ENCODE peak calls at places on chromosomes 6 and 20, in nine cellular contexts. Z is ELR, T is BJ, P is EH, R is T-helper 2 cell, U is cardiac fibroblast, Q is mammary epithelial cell, D is mucosa of gallbladder, F is bronchial epithelial cell. S is an unnamed sample.

GRCh38 chr6:28282923-28283322 is 1.6 kb downstream of the PGBD1 start:
- DNase-seq in Z (peak; percentile 15), T (no peak), P (peak; percentile 6), R (no peak), U (peak; percentile 13), Q (no peak), D (no peak), F (no peak), S (no peak)

GRCh38 chr6:43878127-43878634 is 108.2 kb downstream of the VEGFA start:
- DNase-seq in Z (no peak), T (no peak), P (no peak), R (no peak), U (no peak), Q (no peak), D (no peak), F (no peak), S (no peak)

GRCh38 chr6:140393665-140394064 is 1019.2 kb upstream of the CITED2 start:
- DNase-seq in Z (peak; percentile 75), T (peak; percentile 66), P (peak; percentile 82), R (no peak), U (peak; percentile 57), Q (no peak), D (no peak), F (peak; percentile 7), S (no peak)

GRCh38 chr6:474454-475185 is 83.1 kb downstream of the IRF4 start:
- DNase-seq in Z (peak; percentile 10), T (no peak), P (peak; percentile 10), R (peak; percentile 51), U (no peak), Q (no peak), D (no peak), F (no peak), S (no peak)

GRCh38 chr20:50192364-50193168 is 1.9 kb downstream of the CEBPB start:
- DNase-seq in Z (peak; percentile 98), T (no peak), P (peak; percentile 93), R (peak; percentile 54), U (peak; percentile 88), Q (peak; percentile 82), D (peak; percentile 84), F (peak; percentile 81), S (no peak)

GRCh38 chr20:44650777-44651493 is 564 bp downstream of the ADA start:
- DNase-seq in Z (no peak), T (no peak), P (peak; percentile 9), R (no peak), U (no peak), Q (no peak), D (no peak), F (no peak), S (no peak)

GRCh38 chr6:149903938-149904611 is 6.2 kb upstream of the RAET1E start:
- DNase-seq in Z (no peak), T (no peak), P (no peak), R (no peak), U (no peak), Q (no peak), D (no peak), F (no peak), S (no peak)

GRCh38 chr6:34722451-34722850 is 25.9 kb upstream of the ILRUN start:
- DNase-seq in Z (no peak), T (no peak), P (no peak), R (no peak), U (no peak), Q (no peak), D (no peak), F (no peak), S (no peak)

GRCh38 chr6:131807321-131807643 is 538 bp upstream of the ENPP1 start:
- DNase-seq in Z (no peak), T (no peak), P (no peak), R (no peak), U (no peak), Q (no peak), D (no peak), F (no peak), S (no peak)

GRCh38 chr6:45942953-45943352 is 72.7 kb downstream of the CLIC5 start:
- DNase-seq in Z (no peak), T (no peak), P (no peak), R (no peak), U (no peak), Q (no peak), D (no peak), F (no peak), S (no peak)

GRCh38 chr6:1916334-1916985 is 306.7 kb downstream of the FOXC1 start:
- DNase-seq in Z (peak; percentile 85), T (peak; percentile 69), P (peak; percentile 96), R (no peak), U (peak; percentile 17), Q (peak; percentile 89), D (no peak), F (peak; percentile 65), S (no peak)

GRCh38 chr6:148650941-148651540 is 95.8 kb upstream of the UST start:
- DNase-seq in Z (no peak), T (no peak), P (no peak), R (no peak), U (peak; percentile 63), Q (no peak), D (no peak), F (no peak), S (no peak)

GRCh38 chr20:41086402-41087324 is 50.7 kb upstream of the PLCG1 start:
- DNase-seq in Z (no peak), T (no peak), P (peak; percentile 42), R (no peak), U (no peak), Q (peak; percentile 64), D (no peak), F (no peak), S (no peak)

GRCh38 chr20:41179961-41180360 is 42.6 kb downstream of the PLCG1 start:
- DNase-seq in Z (no peak), T (no peak), P (no peak), R (no peak), U (no peak), Q (no peak), D (no peak), F (no peak), S (no peak)

GRCh38 chr6:170038717-170039116 is 252.2 kb downstream of the DLL1 start:
- DNase-seq in Z (no peak), T (no peak), P (no peak), R (no peak), U (no peak), Q (no peak), D (no peak), F (no peak), S (no peak)

GRCh38 chr6:152916035-152916434 is 66.8 kb downstream of the FBXO5 start:
- DNase-seq in Z (no peak), T (no peak), P (no peak), R (no peak), U (no peak), Q (no peak), D (no peak), F (peak; percentile 73), S (no peak)

GRCh38 chr6:43634702-43635303 is 837 bp upstream of the MAD2L1BP start:
- DNase-seq in Z (no peak), T (no peak), P (no peak), R (no peak), U (no peak), Q (no peak), D (no peak), F (no peak), S (peak; percentile 79)

GRCh38 chr6:5422321-5422915 is 161.1 kb downstream of the FARS2 start:
- DNase-seq in Z (peak; percentile 47), T (no peak), P (peak; percentile 58), R (no peak), U (peak; percentile 57), Q (peak; percentile 14), D (no peak), F (peak; percentile 41), S (no peak)

GRCh38 chr6:158972241-158973233 is 27.5 kb downstream of the RSPH3 start:
- DNase-seq in Z (peak; percentile 79), T (peak; percentile 4), P (peak; percentile 66), R (peak; percentile 28), U (peak; percentile 77), Q (peak; percentile 50), D (no peak), F (peak; percentile 67), S (no peak)

GRCh38 chr6:159213401-159213800 is 44.2 kb downstream of the FNDC1 start:
- DNase-seq in Z (peak; percentile 13), T (no peak), P (peak; percentile 62), R (no peak), U (peak; percentile 6), Q (no peak), D (no peak), F (no peak), S (no peak)

GRCh38 chr6:135179920-135180457 is 1.1 kb upstream of the MYB start:
- DNase-seq in Z (peak; percentile 37), T (no peak), P (peak; percentile 27), R (peak; percentile 0), U (no peak), Q (no peak), D (no peak), F (no peak), S (no peak)

GRCh38 chr20:48384147-48384818 is 443.5 kb downstream of the PREX1 start:
- DNase-seq in Z (peak; percentile 4), T (no peak), P (no peak), R (no peak), U (no peak), Q (no peak), D (no peak), F (no peak), S (no peak)

GRCh38 chr6:45930419-45931059 is 85.1 kb downstream of the CLIC5 start:
- DNase-seq in Z (peak; percentile 65), T (no peak), P (peak; percentile 62), R (peak; percentile 4), U (peak; percentile 74), Q (peak; percentile 32), D (peak; percentile 77), F (peak; percentile 44), S (peak; percentile 72)

GRCh38 chr6:155261146-155261900 is 2.5 kb upstream of the CLDN20 start:
- DNase-seq in Z (no peak), T (no peak), P (no peak), R (no peak), U (no peak), Q (no peak), D (no peak), F (no peak), S (no peak)

GRCh38 chr20:22315771-22316170 is 268.6 kb downstream of the FOXA2 start:
- DNase-seq in Z (no peak), T (no peak), P (no peak), R (no peak), U (no peak), Q (no peak), D (no peak), F (no peak), S (no peak)

S was measured in D721Med.